ENCODE peak calls at places on chromosomes 13 and 19, in seven cellular contexts. A is NB4, W is nephron progenitor cell, F is heart left ventricle, R is colonic mucosa, M is lower lobe of right lung, J is endodermal cell. T is an unnamed sample.

GRCh38 chr19:30085394-30085793 is 143.4 kb downstream of the URI1 start:
- DNase-seq in A (peak), W (no peak), J (peak), F (peak), M (peak), R (no peak), T (no peak)

GRCh38 chr19:53982611-53983010 is 8.8 kb upstream of the CACNG6 start:
- DNase-seq in M (peak), A (no peak), R (peak), J (peak), F (peak), W (peak), T (no peak)

GRCh38 chr13:20902438-20903163 is at the start of gene XPO4:
- DNase-seq in J (peak), R (peak), W (peak), M (peak), A (peak), F (peak), T (peak)

GRCh38 chr13:47420568-47420967 is 523.7 kb upstream of the HTR2A start:
- DNase-seq in M (no peak), F (no peak), J (peak), A (no peak), W (no peak), R (no peak), T (no peak)

GRCh38 chr13:44140146-44140545 is 233.5 kb upstream of the SERP2 start:
- DNase-seq in A (no peak), F (no peak), R (peak), W (no peak), M (no peak), J (peak), T (no peak)

GRCh38 chr13:90395348-90395747 is 952.1 kb upstream of the MIR17HG start:
- DNase-seq in J (no peak), A (no peak), R (no peak), F (no peak), W (no peak), M (no peak), T (no peak)

GRCh38 chr19:46668662-46669061 is 7.7 kb upstream of the DACT3 start:
- DNase-seq in W (no peak), R (no peak), J (no peak), A (no peak), M (no peak), F (no peak), T (no peak)

GRCh38 chr13:23381877-23382276 is 51.6 kb downstream of the SACS start:
- DNase-seq in F (no peak), R (no peak), A (no peak), J (no peak), M (no peak), W (no peak), T (no peak)

GRCh38 chr19:40321076-40321475 is 27.1 kb downstream of the C19orf47 start:
- DNase-seq in M (no peak), F (no peak), A (no peak), W (no peak), J (no peak), R (no peak), T (no peak)

GRCh38 chr19:40322271-40322610 is 26.0 kb downstream of the C19orf47 start:
- DNase-seq in J (no peak), F (no peak), A (no peak), R (no peak), W (no peak), M (no peak), T (no peak)

GRCh38 chr19:40323705-40324104 is 24.5 kb downstream of the C19orf47 start:
- DNase-seq in F (no peak), M (no peak), R (no peak), J (no peak), W (no peak), A (no peak), T (no peak)

GRCh38 chr19:40321566-40322270 is 26.5 kb downstream of the C19orf47 start:
- DNase-seq in M (no peak), A (no peak), R (no peak), J (no peak), F (no peak), W (no peak), T (no peak)

GRCh38 chr19:40322951-40323615 is 25.1 kb downstream of the C19orf47 start:
- DNase-seq in J (no peak), F (no peak), R (no peak), W (no peak), A (no peak), M (no peak), T (no peak)
- TF ChIP-seq CTCF in J (no peak), F (no peak), R (no peak), W (no peak), A (no peak), M (no peak), T (no peak)

DNA sequence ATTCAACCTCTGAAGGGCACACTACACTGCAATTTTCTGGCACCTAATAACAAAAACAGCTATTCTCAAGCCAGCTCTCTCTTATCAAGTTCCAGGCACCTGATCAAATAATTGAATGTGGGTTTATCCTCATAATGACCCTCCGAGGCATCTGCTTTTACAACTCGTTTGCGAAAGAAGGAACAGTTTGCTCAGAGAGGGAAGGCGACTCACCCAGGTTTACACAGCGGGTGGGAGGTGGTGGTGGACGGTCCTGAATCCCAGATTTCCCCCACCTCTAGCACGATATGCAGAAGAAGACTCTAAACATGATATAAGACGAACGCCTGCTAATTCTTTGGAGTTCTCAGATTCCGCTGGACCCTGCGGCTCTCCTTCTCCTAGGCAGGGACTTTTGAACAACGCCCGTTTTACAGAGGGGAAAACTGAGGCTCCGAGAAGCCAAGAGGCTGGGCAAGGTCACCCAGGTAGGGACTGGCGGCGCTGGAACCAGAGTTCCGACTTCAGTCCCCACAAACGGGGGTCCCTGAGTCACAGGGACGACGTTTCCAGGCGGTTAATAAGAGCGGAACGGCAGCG is 627 bp downstream of the SGTA start:
- DNase-seq in R (peak), M (no peak), A (peak), J (no peak), W (no peak), F (no peak), T (no peak)
- TF ChIP-seq CTCF in R (no peak), M (no peak), A (no peak), J (no peak), W (no peak), F (no peak), T (no peak)

GRCh38 chr19:12244370-12244769 is 50.3 kb downstream of the ZNF44 start:
- DNase-seq in M (no peak), A (peak), F (no peak), J (no peak), W (no peak), R (no peak), T (no peak)
- TF ChIP-seq CTCF in M (no peak), A (peak), F (no peak), J (peak), W (no peak), R (peak), T (no peak)

DNA sequence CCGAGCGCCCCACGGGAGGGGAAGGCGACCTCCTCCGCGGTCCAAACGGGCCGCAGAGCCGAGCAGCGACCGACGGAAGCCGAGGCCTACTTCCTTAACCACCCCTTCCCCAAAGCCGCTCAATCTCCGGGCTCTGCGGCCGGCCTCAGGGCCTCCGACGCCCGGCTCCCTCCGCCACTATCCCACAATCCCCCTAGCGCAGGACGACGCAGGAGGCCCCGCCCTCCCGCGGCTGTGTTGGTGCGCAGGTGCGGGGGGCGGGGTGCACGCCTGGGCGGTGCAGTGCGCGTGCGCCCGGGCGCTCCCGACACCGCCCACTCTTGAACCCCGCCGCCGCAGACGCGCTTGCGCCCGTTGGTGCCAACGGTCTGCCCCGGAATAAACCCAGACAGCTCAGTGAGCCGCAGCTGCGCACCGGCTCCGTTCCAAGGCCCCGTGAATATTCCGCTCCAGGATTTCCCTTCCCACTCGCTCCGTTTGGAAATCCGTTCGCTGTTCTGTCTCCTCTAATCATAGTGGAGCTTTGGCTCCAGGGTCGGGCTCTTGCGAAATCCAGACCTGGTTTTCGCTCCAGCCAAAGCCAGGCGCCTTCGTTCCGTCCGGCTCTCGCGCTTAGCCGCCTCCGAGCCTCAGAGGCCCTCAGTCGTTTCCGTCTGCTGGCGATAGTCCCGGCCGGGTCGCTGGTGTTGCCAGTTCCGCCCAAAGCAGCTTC is at the start of gene PPP6R1:
- DNase-seq in F (peak), J (peak), M (peak), A (peak), R (peak), W (peak), T (peak)
- TF ChIP-seq CTCF in F (no peak), J (no peak), M (no peak), A (no peak), R (no peak), W (no peak), T (no peak)

DNA sequence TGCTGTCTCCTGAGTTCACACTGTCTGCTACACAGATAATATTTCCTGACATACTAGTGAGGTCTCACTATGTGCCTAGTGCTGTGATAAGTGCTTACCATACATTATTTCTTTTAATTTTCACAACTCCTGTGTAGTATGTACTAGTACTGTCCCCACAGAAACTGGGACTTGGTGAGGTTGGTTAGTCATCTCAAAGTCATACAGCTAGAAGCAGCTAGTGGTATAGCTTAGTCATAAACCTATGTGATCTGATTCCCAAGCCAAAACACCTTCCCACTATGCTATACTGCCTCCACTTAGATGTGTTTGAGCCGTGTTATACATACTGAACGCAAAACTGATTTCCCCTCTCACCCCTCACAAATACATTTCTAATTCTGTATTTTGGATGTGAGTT is 10.5 kb downstream of the MTMR6 start:
- DNase-seq in W (no peak), F (no peak), A (no peak), M (no peak), J (no peak), R (no peak), T (peak)
- TF ChIP-seq CTCF in W (no peak), F (no peak), A (no peak), M (no peak), J (no peak), R (no peak), T (no peak)

GRCh38 chr19:13195678-13196077 is 45.5 kb downstream of the IER2 start:
- DNase-seq in W (peak), R (peak), M (peak), F (no peak), A (peak), J (peak), T (no peak)
- TF ChIP-seq CTCF in W (peak), R (peak), M (peak), F (no peak), A (peak), J (peak), T (no peak)